ENCODE peak calls at places on chromosomes 2 and 18, in seven cellular contexts. F is spleen, U is heart left ventricle, X is glutamatergic neuron, H is GM12865, A is MCF 10A, P is kidney epithelial cell. K is an unnamed sample.

GRCh38 chr18:56235061-56235772 is 403.2 kb downstream of the TXNL1 start:
- DNase-seq in F (no peak), U (no peak), X (no peak), H (peak), A (no peak), P (no peak), K (no peak)

GRCh38 chr2:7974936-7975335 is 706.9 kb upstream of the ID2 start:
- DNase-seq in F (no peak), U (no peak), X (no peak), H (no peak), A (no peak), P (no peak), K (no peak)

GRCh38 chr2:173869244-173869643 is 95.9 kb downstream of the SP3 start:
- DNase-seq in F (no peak), U (no peak), X (no peak), H (no peak), A (no peak), P (no peak), K (no peak)

GRCh38 chr2:568639-568963 is 108.6 kb downstream of the TMEM18 start:
- DNase-seq in F (no peak), U (no peak), X (no peak), H (no peak), A (no peak), P (no peak), K (no peak)

GRCh38 chr18:75073654-75074053 is 135.3 kb downstream of the PTGR3 start:
- DNase-seq in F (no peak), U (no peak), X (no peak), H (no peak), A (no peak), P (no peak), K (no peak)

GRCh38 chr2:189798312-189799029 is 14.2 kb downstream of the PMS1 start:
- DNase-seq in F (no peak), U (no peak), X (no peak), H (peak), A (peak), P (no peak), K (peak)

GRCh38 chr2:28209312-28209711 is 183.3 kb upstream of the FOSL2 start:
- DNase-seq in F (no peak), U (no peak), X (no peak), H (no peak), A (no peak), P (no peak), K (no peak)

GRCh38 chr2:127634066-127634617 is 11.8 kb upstream of the GPR17 start:
- DNase-seq in F (peak), U (peak), X (no peak), H (no peak), A (no peak), P (no peak), K (no peak)

GRCh38 chr18:76530846-76531245 is 35.8 kb upstream of the ZNF516 start:
- DNase-seq in F (no peak), U (no peak), X (no peak), H (no peak), A (no peak), P (no peak), K (no peak)

GRCh38 chr18:31618801-31619200 is 27.1 kb downstream of the TTR start:
- DNase-seq in F (no peak), U (no peak), X (no peak), H (no peak), A (no peak), P (no peak), K (no peak)
- TF ChIP-seq CTCF in F (no peak), U (no peak), X (no peak), H (no peak), A (no peak), P (no peak), K (no peak)

DNA sequence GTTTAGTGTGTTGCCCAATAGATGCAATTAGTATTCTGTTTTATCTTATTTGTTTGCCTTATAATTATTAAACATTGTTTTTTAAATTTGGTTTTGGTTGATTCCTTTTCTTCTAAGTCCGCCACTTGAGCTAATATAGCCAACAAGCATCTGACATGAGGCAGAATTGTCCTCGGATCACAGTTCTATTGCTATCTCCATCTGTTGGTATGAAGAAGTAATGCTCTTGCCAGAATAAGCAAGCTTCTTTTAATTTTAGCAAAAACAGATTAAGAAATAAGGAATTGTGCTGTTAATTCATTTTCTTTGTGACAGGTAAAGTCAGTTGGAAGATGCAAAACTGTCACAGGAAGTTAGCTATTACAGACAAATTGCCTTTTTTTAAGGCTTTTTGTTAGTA is 54.3 kb downstream of the R3HDM1 start:
- DNase-seq in F (no peak), U (no peak), X (no peak), H (peak), A (no peak), P (no peak), K (no peak)
- TF ChIP-seq CTCF in F (no peak), U (peak), X (no peak), H (peak), A (peak), P (no peak), K (no peak)

DNA sequence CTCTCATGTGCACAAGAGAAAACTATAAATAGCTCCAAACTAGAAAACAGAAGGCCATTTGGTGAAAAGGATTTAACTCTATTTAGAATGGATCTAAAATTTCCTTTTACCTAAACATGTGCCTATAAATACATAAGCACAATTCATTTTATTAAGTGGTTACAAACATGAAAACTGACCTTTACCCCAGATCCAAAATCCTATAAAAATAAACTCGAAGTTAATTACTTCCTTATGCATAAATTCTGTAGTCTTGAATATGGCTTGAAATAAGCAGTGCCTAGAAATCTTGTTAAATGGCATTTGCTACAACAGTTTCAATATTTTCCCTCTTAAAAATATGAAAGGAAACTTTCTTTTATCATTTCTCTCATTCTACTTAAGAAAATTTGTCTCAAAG is 41.6 kb downstream of the SLC25A12 start:
- DNase-seq in F (no peak), U (no peak), X (no peak), H (no peak), A (no peak), P (no peak), K (no peak)
- TF ChIP-seq CTCF in F (no peak), U (no peak), X (no peak), H (no peak), A (no peak), P (no peak), K (no peak)

DNA sequence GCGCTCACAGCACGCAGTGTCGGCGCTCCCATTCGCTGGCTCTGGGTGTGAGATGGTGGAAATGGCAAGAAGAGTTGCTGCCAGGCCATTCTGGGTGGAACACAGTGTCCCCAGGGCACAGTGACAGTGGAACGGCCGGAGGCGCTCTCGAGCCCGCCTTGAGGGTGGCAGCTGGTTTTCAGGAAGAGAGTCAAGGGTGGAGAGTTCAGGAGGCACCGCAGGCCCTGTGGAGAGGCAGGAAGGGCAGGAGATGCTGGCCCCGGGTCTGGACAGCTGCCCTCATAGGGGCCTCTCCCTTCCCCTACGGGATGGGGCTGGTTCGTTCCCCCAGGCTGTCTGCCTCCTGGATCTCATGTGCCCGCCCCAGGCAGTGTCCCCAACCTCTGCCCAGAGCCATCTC is 12.5 kb downstream of the GPC1 start:
- DNase-seq in F (no peak), U (no peak), X (no peak), H (no peak), A (no peak), P (no peak), K (no peak)
- TF ChIP-seq CTCF in F (no peak), U (no peak), X (no peak), H (no peak), A (no peak), P (no peak), K (no peak)

K was measured in GM20000.